ENCODE peak calls at places on chromosomes 1 and 21, in six cellular contexts. E is lung, N is BE2C, Z is lower leg skin, I is uterus, P is astrocyte. W is an unnamed sample.

GRCh38 chr1:163471766-163472165 is 150.0 kb downstream of the NUF2 start:
- DNase-seq in E (no peak), N (no peak), Z (no peak), I (no peak), P (no peak), W (no peak)

GRCh38 chr1:185408675-185409270 is 91.7 kb upstream of the IVNS1ABP start:
- DNase-seq in E (no peak), N (no peak), Z (no peak), I (no peak), P (peak), W (peak)

GRCh38 chr1:11204396-11205190 is 15.4 kb downstream of the ANGPTL7 start:
- DNase-seq in E (no peak), N (no peak), Z (no peak), I (no peak), P (no peak), W (no peak)

GRCh38 chr1:245195398-245195797 is 40.6 kb downstream of the KIF26B start:
- DNase-seq in E (no peak), N (no peak), Z (no peak), I (no peak), P (no peak), W (no peak)

GRCh38 chr1:19405195-19405760 is 80.1 kb downstream of the CAPZB start:
- DNase-seq in E (no peak), N (peak), Z (no peak), I (no peak), P (no peak), W (no peak)

GRCh38 chr1:10338047-10338446 is 60.8 kb upstream of the PGD start:
- DNase-seq in E (peak), N (peak), Z (no peak), I (peak), P (peak), W (peak)

GRCh38 chr1:19139711-19140110 is 70.4 kb downstream of the UBR4 start:
- DNase-seq in E (no peak), N (no peak), Z (no peak), I (no peak), P (no peak), W (no peak)

GRCh38 chr1:172894345-172895049 is 156.2 kb downstream of the TNFSF18 start:
- DNase-seq in E (no peak), N (no peak), Z (no peak), I (no peak), P (no peak), W (peak)

GRCh38 chr1:171254859-171255258 is 6.6 kb downstream of the FMO1 start:
- DNase-seq in E (no peak), N (no peak), Z (no peak), I (no peak), P (peak), W (no peak)

GRCh38 chr1:24643362-24644346 is 552 bp downstream of the SRRM1 start:
- DNase-seq in E (peak), N (no peak), Z (peak), I (peak), P (no peak), W (peak)

GRCh38 chr1:154865442-154866256 is 4.4 kb downstream of the KCNN3 start:
- DNase-seq in E (no peak), N (no peak), Z (no peak), I (no peak), P (no peak), W (no peak)

GRCh38 chr1:193786041-193786440 is 599.6 kb upstream of the B3GALT2 start:
- DNase-seq in E (no peak), N (no peak), Z (no peak), I (no peak), P (no peak), W (no peak)

GRCh38 chr1:222600274-222600673 is 10.5 kb upstream of the TAF1A start:
- DNase-seq in E (no peak), N (no peak), Z (no peak), I (no peak), P (no peak), W (no peak)

GRCh38 chr1:81151300-81151699 is 649.4 kb upstream of the ADGRL2 start:
- DNase-seq in E (no peak), N (no peak), Z (no peak), I (no peak), P (peak), W (no peak)

GRCh38 chr1:55927934-55928333 is 651.4 kb downstream of the PLPP3 start:
- DNase-seq in E (no peak), N (no peak), Z (no peak), I (no peak), P (no peak), W (no peak)

GRCh38 chr1:214587165-214587564 is 15.8 kb upstream of the CENPF start:
- DNase-seq in E (no peak), N (no peak), Z (no peak), I (no peak), P (no peak), W (no peak)

GRCh38 chr21:45528028-45528705 is 14.1 kb downstream of the SLC19A1 start:
- DNase-seq in E (no peak), N (no peak), Z (peak), I (no peak), P (no peak), W (no peak)

GRCh38 chr1:30690115-30690645 is 33.2 kb downstream of the MATN1 start:
- DNase-seq in E (no peak), N (no peak), Z (peak), I (peak), P (no peak), W (no peak)

GRCh38 chr1:12422488-12422887 is 192.7 kb downstream of the VPS13D start:
- DNase-seq in E (no peak), N (no peak), Z (no peak), I (no peak), P (no peak), W (no peak)

GRCh38 chr1:84715620-84716019 is 25.4 kb upstream of the SSX2IP start:
- DNase-seq in E (no peak), N (peak), Z (no peak), I (no peak), P (no peak), W (no peak)

GRCh38 chr1:221701570-221702186 is 40.2 kb downstream of the DUSP10 start:
- DNase-seq in E (no peak), N (no peak), Z (no peak), I (no peak), P (no peak), W (no peak)

GRCh38 chr1:211017066-211017691 is 116.8 kb downstream of the KCNH1 start:
- DNase-seq in E (no peak), N (no peak), Z (no peak), I (no peak), P (peak), W (no peak)

DNA sequence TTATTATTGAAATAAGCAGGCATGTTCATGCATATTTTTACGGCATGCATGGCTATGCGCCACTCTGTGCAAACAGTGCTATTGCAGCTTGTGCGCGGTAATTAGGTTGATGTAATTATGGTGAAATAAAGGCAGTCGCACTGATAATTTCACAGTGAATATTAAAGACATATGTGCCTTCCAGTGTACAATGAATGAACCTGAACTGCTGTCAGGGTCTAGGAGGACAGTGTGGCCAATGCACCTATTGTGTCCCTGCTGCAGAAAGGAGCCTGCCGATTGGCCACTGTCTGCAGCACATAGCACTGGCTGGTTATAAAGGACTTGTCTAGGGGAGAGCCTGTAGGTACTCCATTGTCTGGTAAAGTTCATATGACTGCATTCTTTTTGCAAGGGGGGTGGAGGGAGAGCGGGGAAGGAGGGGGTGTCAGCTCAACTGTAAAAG is 340.4 kb downstream of the USP25 start:
- DNase-seq in E (no peak), N (peak), Z (no peak), I (peak), P (peak), W (no peak)
- TF ChIP-seq CTCF in E (no peak), N (peak), Z (no peak), I (peak), P (peak), W (no peak)

DNA sequence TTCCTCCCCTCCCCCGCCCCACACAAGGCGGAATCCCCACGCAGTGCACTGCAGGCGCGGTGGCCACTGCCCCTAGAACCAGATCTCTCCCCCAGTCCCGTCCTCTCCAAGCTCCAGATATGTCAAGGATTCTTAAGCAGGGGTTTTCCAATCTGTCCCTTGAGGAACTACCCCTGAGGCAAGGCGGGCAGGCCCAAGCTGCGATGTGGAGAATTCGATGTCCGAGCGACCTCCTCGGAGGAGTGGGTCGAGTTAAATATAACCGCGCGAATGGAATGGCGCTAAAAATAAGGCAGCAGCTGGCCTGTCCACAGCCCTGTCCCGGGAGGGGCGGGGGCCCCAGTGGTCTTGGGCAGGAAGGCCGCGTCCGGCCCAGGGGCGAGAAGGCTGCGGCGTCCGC is 5.8 kb upstream of the FOXD3 start:
- DNase-seq in E (no peak), N (no peak), Z (peak), I (no peak), P (no peak), W (no peak)
- H3K4me3 ChIP-seq in E (no peak), N (no peak), Z (no peak), I (no peak), P (no peak), W (no peak)

GRCh38 chr1:4668738-4669700 is 14.6 kb downstream of the AJAP1 start:
- DNase-seq in E (no peak), N (no peak), Z (no peak), I (no peak), P (peak), W (no peak)
- TF ChIP-seq CTCF in E (no peak), N (no peak), Z (no peak), I (no peak), P (no peak), W (no peak)

GRCh38 chr1:109714661-109715372 is 2.8 kb downstream of the GSTM5 start:
- DNase-seq in E (no peak), N (no peak), Z (no peak), I (no peak), P (no peak), W (no peak)
- H3K4me3 ChIP-seq in E (no peak), N (no peak), Z (no peak), I (no peak), P (no peak), W (no peak)

W was measured in GM12865.